ENCODE peak calls at places on chromosomes 1 and 21, in four cellular contexts. One of them, this sample, is unnamed.
A peak's percentile ranks its signal among the peaks of the same experiment; 100 is the strongest.

GRCh38 chr1:113168946-113169345 is 95.9 kb downstream of the LRIG2 start:
- DNase-seq in mammary epithelial cell: no peak
- DNase-seq in AG09309: no peak
- DNase-seq in tibial artery: no peak
- DNase-seq in this sample: no peak

GRCh38 chr1:201013991-201014815 is 9.3 kb downstream of the KIF21B start:
- DNase-seq in mammary epithelial cell: no peak
- DNase-seq in AG09309: no peak
- DNase-seq in tibial artery: no peak
- DNase-seq in this sample: no peak

GRCh38 chr21:46345861-46346260 is 21.9 kb downstream of the PCNT start:
- DNase-seq in mammary epithelial cell: no peak
- DNase-seq in AG09309: no peak
- DNase-seq in tibial artery: no peak
- DNase-seq in this sample: no peak

GRCh38 chr1:245751111-245751510 is 596.3 kb downstream of the KIF26B start:
- DNase-seq in mammary epithelial cell: no peak
- DNase-seq in AG09309: peak; percentile 64
- DNase-seq in tibial artery: no peak
- DNase-seq in this sample: peak; percentile 43

GRCh38 chr1:71270394-71270793 is 189.6 kb upstream of the ZRANB2 start:
- DNase-seq in mammary epithelial cell: no peak
- DNase-seq in AG09309: no peak
- DNase-seq in tibial artery: no peak
- DNase-seq in this sample: no peak

GRCh38 chr1:184163674-184164470 is 112.3 kb downstream of the TSEN15 start:
- DNase-seq in mammary epithelial cell: peak; percentile 64
- DNase-seq in AG09309: no peak
- DNase-seq in tibial artery: no peak
- DNase-seq in this sample: peak; percentile 61

GRCh38 chr21:38659936-38660332 is 145.8 kb upstream of the ETS2 start:
- DNase-seq in mammary epithelial cell: no peak
- DNase-seq in AG09309: no peak
- DNase-seq in tibial artery: no peak
- DNase-seq in this sample: no peak

GRCh38 chr1:110294308-110294707 is 44.9 kb upstream of the RBM15 start:
- DNase-seq in mammary epithelial cell: no peak
- DNase-seq in AG09309: no peak
- DNase-seq in tibial artery: no peak
- DNase-seq in this sample: no peak

GRCh38 chr1:202199141-202199889 is 5.7 kb downstream of the LGR6 start:
- DNase-seq in mammary epithelial cell: no peak
- DNase-seq in AG09309: no peak
- DNase-seq in tibial artery: peak; percentile 73
- DNase-seq in this sample: no peak

GRCh38 chr1:3501856-3502665 is 47.6 kb downstream of the ARHGEF16 start:
- DNase-seq in mammary epithelial cell: peak; percentile 28
- DNase-seq in AG09309: no peak
- DNase-seq in tibial artery: peak; percentile 92
- DNase-seq in this sample: no peak

GRCh38 chr1:159821171-159821867 is 5.4 kb upstream of the SLAMF8 start:
- DNase-seq in mammary epithelial cell: no peak
- DNase-seq in AG09309: no peak
- DNase-seq in tibial artery: no peak
- DNase-seq in this sample: no peak

GRCh38 chr1:150551784-150552691 is 2.8 kb downstream of the ADAMTSL4 start:
- DNase-seq in mammary epithelial cell: peak; percentile 70
- DNase-seq in AG09309: peak; percentile 73
- DNase-seq in tibial artery: peak; percentile 96
- DNase-seq in this sample: peak; percentile 93

GRCh38 chr1:28775121-28775942 is 36.6 kb upstream of the OPRD1 start:
- DNase-seq in mammary epithelial cell: peak; percentile 68
- DNase-seq in AG09309: no peak
- DNase-seq in tibial artery: peak; percentile 80
- DNase-seq in this sample: peak; percentile 31

GRCh38 chr21:36734367-36735200 is 35.7 kb downstream of the SIM2 start:
- DNase-seq in mammary epithelial cell: no peak
- DNase-seq in AG09309: no peak
- DNase-seq in tibial artery: peak; percentile 33
- DNase-seq in this sample: no peak

GRCh38 chr1:245538671-245539070 is 383.9 kb downstream of the KIF26B start:
- DNase-seq in mammary epithelial cell: peak; percentile 8
- DNase-seq in AG09309: no peak
- DNase-seq in tibial artery: no peak
- DNase-seq in this sample: no peak

GRCh38 chr1:160748182-160748876 is 9.3 kb downstream of the SLAMF7 start:
- DNase-seq in mammary epithelial cell: peak; percentile 61
- DNase-seq in AG09309: no peak
- DNase-seq in tibial artery: no peak
- DNase-seq in this sample: no peak

GRCh38 chr1:6603424-6603850 is 768 bp upstream of the KLHL21 start:
- DNase-seq in mammary epithelial cell: no peak
- DNase-seq in AG09309: no peak
- DNase-seq in tibial artery: peak; percentile 87
- DNase-seq in this sample: peak; percentile 70

GRCh38 chr1:230922620-230923019 is 54.3 kb upstream of the C1orf198 start:
- DNase-seq in mammary epithelial cell: no peak
- DNase-seq in AG09309: no peak
- DNase-seq in tibial artery: no peak
- DNase-seq in this sample: no peak

GRCh38 chr1:244969355-244970235 is 105.3 kb upstream of the HNRNPU start:
- DNase-seq in mammary epithelial cell: peak; percentile 86
- DNase-seq in AG09309: peak; percentile 64
- DNase-seq in tibial artery: peak; percentile 89
- DNase-seq in this sample: peak; percentile 58

GRCh38 chr1:50665413-50665812 is 242.2 kb upstream of the DMRTA2 start:
- DNase-seq in mammary epithelial cell: no peak
- DNase-seq in AG09309: no peak
- DNase-seq in tibial artery: no peak
- DNase-seq in this sample: no peak

GRCh38 chr1:19234224-19234623 is 17.1 kb downstream of the EMC1 start:
- DNase-seq in mammary epithelial cell: no peak
- DNase-seq in AG09309: no peak
- DNase-seq in tibial artery: peak; percentile 17
- DNase-seq in this sample: no peak

GRCh38 chr1:184953600-184954219 is 20.6 kb downstream of the NIBAN1 start:
- DNase-seq in mammary epithelial cell: peak; percentile 97
- DNase-seq in AG09309: no peak
- DNase-seq in tibial artery: no peak
- DNase-seq in this sample: no peak

GRCh38 chr1:181135815-181136737 is 47.6 kb downstream of the IER5 start:
- DNase-seq in mammary epithelial cell: peak; percentile 85
- DNase-seq in AG09309: peak; percentile 73
- DNase-seq in tibial artery: peak; percentile 47
- DNase-seq in this sample: peak; percentile 74

GRCh38 chr1:51303751-51304196 is 26.6 kb downstream of the TTC39A start:
- DNase-seq in mammary epithelial cell: no peak
- DNase-seq in AG09309: no peak
- DNase-seq in tibial artery: no peak
- DNase-seq in this sample: no peak

GRCh38 chr1:45282346-45282745 is 44.3 kb upstream of the HPDL start:
- DNase-seq in mammary epithelial cell: no peak
- DNase-seq in AG09309: no peak
- DNase-seq in tibial artery: no peak
- DNase-seq in this sample: no peak

GRCh38 chr1:13960376-13960987 is 260.5 kb downstream of the PRDM2 start:
- DNase-seq in mammary epithelial cell: peak; percentile 41
- DNase-seq in AG09309: no peak
- DNase-seq in tibial artery: peak; percentile 77
- DNase-seq in this sample: no peak

GRCh38 chr1:57621776-57622175 is 197.9 kb upstream of the DAB1 start:
- DNase-seq in mammary epithelial cell: no peak
- DNase-seq in AG09309: no peak
- DNase-seq in tibial artery: no peak
- DNase-seq in this sample: no peak

GRCh38 chr1:243420968-243421675 is 165.3 kb downstream of the SDCCAG8 start:
- DNase-seq in mammary epithelial cell: no peak
- DNase-seq in AG09309: no peak
- DNase-seq in tibial artery: no peak
- DNase-seq in this sample: no peak

GRCh38 chr1:2279882-2280281 is 51.8 kb downstream of the SKI start:
- DNase-seq in mammary epithelial cell: no peak
- DNase-seq in AG09309: no peak
- DNase-seq in tibial artery: no peak
- DNase-seq in this sample: no peak

GRCh38 chr1:205977348-205978014 is 25.7 kb downstream of the RAB7B start:
- DNase-seq in mammary epithelial cell: peak; percentile 54
- DNase-seq in AG09309: peak; percentile 53
- DNase-seq in tibial artery: peak; percentile 77
- DNase-seq in this sample: peak; percentile 82

GRCh38 chr1:219247441-219247840 is 73.8 kb downstream of the LYPLAL1 start:
- DNase-seq in mammary epithelial cell: no peak
- DNase-seq in AG09309: no peak
- DNase-seq in tibial artery: no peak
- DNase-seq in this sample: no peak

GRCh38 chr1:1782399-1783221 is 4.3 kb upstream of the NADK start:
- DNase-seq in mammary epithelial cell: no peak
- DNase-seq in AG09309: peak; percentile 8
- DNase-seq in tibial artery: peak; percentile 87
- DNase-seq in this sample: no peak

GRCh38 chr21:41171210-41171609 is 3.2 kb downstream of the BACE2 start:
- DNase-seq in mammary epithelial cell: peak; percentile 96
- DNase-seq in AG09309: no peak
- DNase-seq in tibial artery: peak; percentile 74
- DNase-seq in this sample: no peak

GRCh38 chr1:59596432-59596831 is 218.3 kb upstream of the HOOK1 start:
- DNase-seq in mammary epithelial cell: peak; percentile 98
- DNase-seq in AG09309: peak; percentile 87
- DNase-seq in tibial artery: no peak
- DNase-seq in this sample: peak; percentile 72

GRCh38 chr1:31216016-31216415 is 23.7 kb downstream of the NKAIN1 start:
- DNase-seq in mammary epithelial cell: peak; percentile 7
- DNase-seq in AG09309: no peak
- DNase-seq in tibial artery: no peak
- DNase-seq in this sample: peak; percentile 7